ENCODE peak calls at places on chromosome 5, in five cellular contexts. One of them, this sample, is unnamed.

GRCh38 chr5:111119856-111120255 is 27.7 kb downstream of the WDR36 start:
- DNase-seq in iPS-NIHi11: no peak
- DNase-seq in MM.1S: no peak
- DNase-seq in neural crest cell: no peak
- DNase-seq in activated T-cell treated with anti-CD3 and anti-CD28 coated beads for 1 hour: no peak
- DNase-seq in this sample: no peak

GRCh38 chr5:176810084-176810597 is at the start of gene UNC5A:
- DNase-seq in iPS-NIHi11: peak
- DNase-seq in MM.1S: no peak
- DNase-seq in neural crest cell: peak
- DNase-seq in activated T-cell treated with anti-CD3 and anti-CD28 coated beads for 1 hour: peak
- DNase-seq in this sample: peak

GRCh38 chr5:58410441-58410840 is 49.4 kb downstream of the PLK2 start:
- DNase-seq in iPS-NIHi11: peak
- DNase-seq in MM.1S: peak
- DNase-seq in neural crest cell: no peak
- DNase-seq in activated T-cell treated with anti-CD3 and anti-CD28 coated beads for 1 hour: no peak
- DNase-seq in this sample: no peak

GRCh38 chr5:94031631-94032030 is 290.2 kb upstream of the POU5F2 start:
- DNase-seq in iPS-NIHi11: no peak
- DNase-seq in MM.1S: no peak
- DNase-seq in neural crest cell: no peak
- DNase-seq in activated T-cell treated with anti-CD3 and anti-CD28 coated beads for 1 hour: no peak
- DNase-seq in this sample: no peak

GRCh38 chr5:56561-57290 is 35.2 kb upstream of the PLEKHG4B start:
- DNase-seq in iPS-NIHi11: peak
- DNase-seq in MM.1S: peak
- DNase-seq in neural crest cell: no peak
- DNase-seq in activated T-cell treated with anti-CD3 and anti-CD28 coated beads for 1 hour: no peak
- DNase-seq in this sample: no peak

GRCh38 chr5:154652746-154653417 is 102.3 kb upstream of the LARP1 start:
- DNase-seq in iPS-NIHi11: no peak
- DNase-seq in MM.1S: no peak
- DNase-seq in neural crest cell: no peak
- DNase-seq in activated T-cell treated with anti-CD3 and anti-CD28 coated beads for 1 hour: no peak
- DNase-seq in this sample: no peak

GRCh38 chr5:6436715-6437340 is 11.8 kb upstream of the UBE2QL1 start:
- DNase-seq in iPS-NIHi11: no peak
- DNase-seq in MM.1S: no peak
- DNase-seq in neural crest cell: no peak
- DNase-seq in activated T-cell treated with anti-CD3 and anti-CD28 coated beads for 1 hour: no peak
- DNase-seq in this sample: no peak

GRCh38 chr5:2093859-2094615 is 211.3 kb upstream of the IRX4 start:
- DNase-seq in iPS-NIHi11: no peak
- DNase-seq in MM.1S: no peak
- DNase-seq in neural crest cell: no peak
- DNase-seq in activated T-cell treated with anti-CD3 and anti-CD28 coated beads for 1 hour: no peak
- DNase-seq in this sample: no peak

GRCh38 chr5:111461261-111461671 is 51.1 kb downstream of the STARD4 start:
- DNase-seq in iPS-NIHi11: peak
- DNase-seq in MM.1S: no peak
- DNase-seq in neural crest cell: peak
- DNase-seq in activated T-cell treated with anti-CD3 and anti-CD28 coated beads for 1 hour: no peak
- DNase-seq in this sample: no peak

GRCh38 chr5:58793888-58794287 is 211.0 kb downstream of the RAB3C start:
- DNase-seq in iPS-NIHi11: no peak
- DNase-seq in MM.1S: no peak
- DNase-seq in neural crest cell: no peak
- DNase-seq in activated T-cell treated with anti-CD3 and anti-CD28 coated beads for 1 hour: no peak
- DNase-seq in this sample: no peak

GRCh38 chr5:52834320-52834719 is 46.6 kb downstream of the ITGA1 start:
- DNase-seq in iPS-NIHi11: no peak
- DNase-seq in MM.1S: no peak
- DNase-seq in neural crest cell: no peak
- DNase-seq in activated T-cell treated with anti-CD3 and anti-CD28 coated beads for 1 hour: no peak
- DNase-seq in this sample: no peak

GRCh38 chr5:115246361-115246991 is 16.2 kb downstream of the PGGT1B start:
- DNase-seq in iPS-NIHi11: peak
- DNase-seq in MM.1S: peak
- DNase-seq in neural crest cell: no peak
- DNase-seq in activated T-cell treated with anti-CD3 and anti-CD28 coated beads for 1 hour: no peak
- DNase-seq in this sample: no peak

GRCh38 chr5:174690256-174690655 is 34.1 kb upstream of the MSX2 start:
- DNase-seq in iPS-NIHi11: peak
- DNase-seq in MM.1S: no peak
- DNase-seq in neural crest cell: no peak
- DNase-seq in activated T-cell treated with anti-CD3 and anti-CD28 coated beads for 1 hour: no peak
- DNase-seq in this sample: no peak

This sample was measured in CD4-positive, alpha-beta T cell.